ENCODE peak calls at places on chromosome 4, in four cellular contexts. X is breast epithelium, E is transverse colon, J is Panc1. Z is an unnamed sample.
A peak's percentile ranks its signal among the peaks of the same experiment; 100 is the strongest.

GRCh38 chr4:41590591-41590990 is 52.6 kb downstream of the LIMCH1 start:
- DNase-seq in X (peak; percentile 34), J (no peak), E (no peak), Z (peak; percentile 60)

GRCh38 chr4:77669911-77670590 is 64.4 kb downstream of the CXCL13 start:
- DNase-seq in E (no peak), J (no peak), X (no peak), Z (no peak)

GRCh38 chr4:158571736-158572135 is 50.1 kb downstream of the RXFP1 start:
- DNase-seq in X (no peak), J (no peak), E (no peak), Z (no peak)

GRCh38 chr4:162131256-162131655 is 32.5 kb downstream of the FSTL5 start:
- DNase-seq in X (no peak), E (no peak), J (no peak), Z (no peak)

GRCh38 chr4:30535255-30535654 is 184.9 kb upstream of the PCDH7 start:
- DNase-seq in J (no peak), X (no peak), E (no peak), Z (no peak)

GRCh38 chr4:30537462-30537861 is 182.7 kb upstream of the PCDH7 start:
- DNase-seq in X (no peak), E (peak; percentile 19), J (peak; percentile 5), Z (no peak)

GRCh38 chr4:140901736-140902336 is 145.7 kb upstream of the TBC1D9 start:
- DNase-seq in J (no peak), X (no peak), E (no peak), Z (no peak)

GRCh38 chr4:148793221-148793620 is 351.0 kb upstream of the NR3C2 start:
- DNase-seq in J (no peak), E (no peak), X (no peak), Z (no peak)

GRCh38 chr4:147351083-147351787 is 129.7 kb upstream of the EDNRA start:
- DNase-seq in X (no peak), J (no peak), E (no peak), Z (no peak)

GRCh38 chr4:122005064-122005755 is 53.4 kb upstream of the TRPC3 start:
- DNase-seq in J (no peak), X (no peak), E (no peak), Z (no peak)

GRCh38 chr4:12852338-12853307 is 631.5 kb downstream of the RAB28 start:
- DNase-seq in J (peak; percentile 46), X (no peak), E (no peak), Z (no peak)

GRCh38 chr4:151564321-151564720 is 155.3 kb downstream of the FHIP1A start:
- DNase-seq in X (no peak), J (no peak), E (peak; percentile 62), Z (no peak)

GRCh38 chr4:65791807-65792308 is 121.6 kb upstream of the EPHA5 start:
- DNase-seq in X (no peak), J (no peak), E (no peak), Z (no peak)

GRCh38 chr4:20359692-20360091 is 108.0 kb downstream of the SLIT2 start:
- DNase-seq in J (no peak), X (no peak), E (no peak), Z (no peak)

GRCh38 chr4:70849277-70849676 is 9.6 kb upstream of the GRSF1 start:
- DNase-seq in J (no peak), X (no peak), E (no peak), Z (no peak)

GRCh38 chr4:64230709-64231310 is 178.4 kb downstream of the TECRL start:
- DNase-seq in E (no peak), J (no peak), X (no peak), Z (no peak)

GRCh38 chr4:159146007-159146330 is 43.1 kb downstream of the RAPGEF2 start:
- DNase-seq in X (no peak), J (no peak), E (no peak), Z (no peak)

GRCh38 chr4:186298034-186298647 is 32.2 kb downstream of the F11 start:
- DNase-seq in X (no peak), E (no peak), J (no peak), Z (no peak)

GRCh38 chr4:77309496-77309895 is 152.5 kb downstream of the CCNG2 start:
- DNase-seq in X (no peak), J (no peak), E (no peak), Z (no peak)

GRCh38 chr4:15738877-15739276 is 36.0 kb downstream of the BST1 start:
- DNase-seq in J (no peak), X (no peak), E (no peak), Z (no peak)

GRCh38 chr4:27759621-27760020 is 899.0 kb downstream of the STIM2 start:
- DNase-seq in X (no peak), J (no peak), E (no peak), Z (no peak)

GRCh38 chr4:5755679-5756078 is 44.7 kb downstream of the EVC start:
- DNase-seq in E (no peak), X (no peak), J (no peak), Z (no peak)

GRCh38 chr4:180197471-180197870 is 2045.7 kb upstream of the TENM3 start:
- DNase-seq in J (no peak), E (no peak), X (no peak), Z (no peak)

GRCh38 chr4:78923459-78924312 is 15.6 kb downstream of the PAQR3 start:
- DNase-seq in E (no peak), J (no peak), X (no peak), Z (no peak)
- H3K36me3 ChIP-seq in E (no peaks in the 10 kb centered on the region), J (peaks cover 2% of the 10 kb centered on the region), X (no peaks in the 10 kb centered on the region), Z (peaks cover 34% of the 10 kb centered on the region)

GRCh38 chr4:3040447-3041191 is 33.7 kb downstream of the HTT-AS start:
- DNase-seq in X (no peak), J (no peak), E (no peak), Z (no peak)

GRCh38 chr4:3041192-3042142 is 32.9 kb downstream of the HTT-AS start:
- DNase-seq in J (no peak), X (no peak), E (peak; percentile 58), Z (no peak)

GRCh38 chr4:3043272-3044020 is 30.9 kb downstream of the HTT-AS start:
- DNase-seq in E (no peak), X (no peak), J (no peak), Z (no peak)

GRCh38 chr4:3039706-3040366 is 34.5 kb downstream of the HTT-AS start:
- DNase-seq in J (no peak), E (no peak), X (no peak), Z (no peak)

DNA sequence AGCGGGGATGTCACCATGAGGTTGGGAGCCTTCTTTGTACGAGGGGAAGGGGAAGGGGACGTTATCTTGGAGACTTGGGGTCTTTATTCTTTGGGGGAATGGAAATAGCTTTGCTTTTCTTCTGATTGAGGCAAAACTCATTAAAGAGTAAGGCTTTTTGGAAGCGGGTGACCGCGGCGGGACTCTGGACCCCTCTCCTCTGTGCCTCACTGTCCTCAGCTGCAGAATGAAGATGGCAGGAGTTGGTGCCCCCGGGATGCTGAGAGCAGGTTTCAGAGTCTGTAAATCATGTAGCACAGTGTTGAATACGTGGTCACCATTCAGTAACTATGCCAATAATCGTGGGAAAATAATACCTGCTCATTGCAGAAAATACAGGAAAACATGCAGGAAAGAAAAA is 32.1 kb downstream of the HTT-AS start:
- DNase-seq in X (no peak), E (no peak), J (no peak), Z (no peak)
- H3K4me1 ChIP-seq in X (peaks cover 4% of the 10 kb centered on the region), E (peaks cover 42% of the 10 kb centered on the region), J (no peaks in the 10 kb centered on the region), Z (peaks cover 35% of the 10 kb centered on the region)

GRCh38 chr4:152594981-152595916 is 59.4 kb upstream of the FBXW7 start:
- DNase-seq in J (no peak), X (no peak), E (no peak), Z (no peak)
- TF ChIP-seq POLR2AphosphoS5 in J (no peak), X (no peak), E (no peak), Z (no peak)

DNA sequence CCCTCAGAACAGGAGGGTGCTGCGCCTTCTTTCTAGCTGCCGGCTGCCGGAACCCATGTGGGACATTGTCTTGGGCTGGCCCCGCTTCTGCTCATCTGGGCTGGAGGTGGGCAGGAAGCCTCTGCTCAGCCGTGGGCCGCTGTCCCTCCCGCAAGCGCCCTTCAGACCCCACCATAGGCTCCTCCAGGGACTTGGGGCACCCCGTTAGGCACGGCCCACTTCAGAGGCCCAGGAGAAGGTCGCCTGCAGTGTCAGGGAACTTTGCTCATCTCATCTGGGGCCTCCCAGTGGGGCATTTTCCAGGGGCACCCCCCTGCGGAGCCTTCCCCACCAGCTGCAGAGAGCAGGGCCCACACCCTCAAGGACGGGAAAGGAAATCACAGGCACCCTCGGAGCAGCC is 32.9 kb downstream of the DOK7 start:
- DNase-seq in E (no peak), J (no peak), X (no peak), Z (no peak)
- H3K36me3 ChIP-seq in E (no peaks in the 10 kb centered on the region), J (no peaks in the 10 kb centered on the region), X (no peaks in the 10 kb centered on the region), Z (peaks cover 7% of the 10 kb centered on the region)